ENCODE peak calls at places on chromosome 4, in nine cellular contexts. One of them, this sample, is unnamed.

GRCh38 chr4:38601244-38601915 is 62.6 kb upstream of the KLF3 start:
- DNase-seq in GM12864: no peak
- DNase-seq in PC-9: peak
- DNase-seq in AG09309: no peak
- DNase-seq in GM20000: no peak
- DNase-seq in H9: no peak
- DNase-seq in body of pancreas: no peak
- DNase-seq in tibial artery: peak
- DNase-seq in uterus: no peak
- DNase-seq in this sample: no peak

GRCh38 chr4:3531306-3531886 is 826 bp downstream of the LRPAP1 start:
- DNase-seq in uterus: no peak
- DNase-seq in body of pancreas: no peak
- DNase-seq in PC-9: no peak
- DNase-seq in GM20000: no peak
- DNase-seq in H9: peak
- DNase-seq in AG09309: no peak
- DNase-seq in tibial artery: no peak
- DNase-seq in GM12864: no peak
- DNase-seq in this sample: no peak

GRCh38 chr4:138815811-138816210 is 199.8 kb upstream of the NOCT start:
- DNase-seq in body of pancreas: no peak
- DNase-seq in AG09309: no peak
- DNase-seq in PC-9: no peak
- DNase-seq in H9: no peak
- DNase-seq in GM12864: no peak
- DNase-seq in uterus: no peak
- DNase-seq in GM20000: no peak
- DNase-seq in tibial artery: no peak
- DNase-seq in this sample: no peak

GRCh38 chr4:76208005-76208765 is 5.4 kb downstream of the SCARB2 start:
- DNase-seq in GM12864: no peak
- DNase-seq in uterus: peak
- DNase-seq in tibial artery: peak
- DNase-seq in H9: no peak
- DNase-seq in GM20000: no peak
- DNase-seq in body of pancreas: peak
- DNase-seq in PC-9: peak
- DNase-seq in AG09309: peak
- DNase-seq in this sample: no peak

GRCh38 chr4:176671532-176671931 is 121.2 kb downstream of the VEGFC start:
- DNase-seq in uterus: peak
- DNase-seq in GM20000: no peak
- DNase-seq in PC-9: no peak
- DNase-seq in H9: no peak
- DNase-seq in AG09309: no peak
- DNase-seq in body of pancreas: no peak
- DNase-seq in GM12864: no peak
- DNase-seq in tibial artery: no peak
- DNase-seq in this sample: no peak

GRCh38 chr4:148962539-148963290 is 520.5 kb upstream of the NR3C2 start:
- DNase-seq in GM12864: no peak
- DNase-seq in GM20000: no peak
- DNase-seq in H9: no peak
- DNase-seq in body of pancreas: no peak
- DNase-seq in AG09309: no peak
- DNase-seq in tibial artery: no peak
- DNase-seq in PC-9: no peak
- DNase-seq in uterus: no peak
- DNase-seq in this sample: no peak

GRCh38 chr4:94545296-94545695 is 93.6 kb downstream of the PDLIM5 start:
- DNase-seq in tibial artery: no peak
- DNase-seq in PC-9: no peak
- DNase-seq in GM12864: no peak
- DNase-seq in GM20000: no peak
- DNase-seq in AG09309: no peak
- DNase-seq in uterus: no peak
- DNase-seq in body of pancreas: no peak
- DNase-seq in H9: no peak
- DNase-seq in this sample: no peak

GRCh38 chr4:154208424-154208823 is 283.2 kb downstream of the DCHS2 start:
- DNase-seq in body of pancreas: no peak
- DNase-seq in GM20000: no peak
- DNase-seq in uterus: no peak
- DNase-seq in GM12864: no peak
- DNase-seq in H9: peak
- DNase-seq in PC-9: no peak
- DNase-seq in AG09309: no peak
- DNase-seq in tibial artery: no peak
- DNase-seq in this sample: no peak

GRCh38 chr4:34181311-34181808 is 2063.0 kb downstream of the ARAP2 start:
- DNase-seq in PC-9: peak
- DNase-seq in uterus: no peak
- DNase-seq in GM12864: no peak
- DNase-seq in body of pancreas: no peak
- DNase-seq in AG09309: peak
- DNase-seq in tibial artery: no peak
- DNase-seq in GM20000: no peak
- DNase-seq in H9: no peak
- DNase-seq in this sample: no peak

GRCh38 chr4:5890063-5890727 is 2.7 kb downstream of the CRMP1 start:
- DNase-seq in H9: peak
- DNase-seq in GM12864: no peak
- DNase-seq in body of pancreas: no peak
- DNase-seq in tibial artery: no peak
- DNase-seq in GM20000: peak
- DNase-seq in PC-9: no peak
- DNase-seq in AG09309: no peak
- DNase-seq in uterus: no peak
- DNase-seq in this sample: no peak

DNA sequence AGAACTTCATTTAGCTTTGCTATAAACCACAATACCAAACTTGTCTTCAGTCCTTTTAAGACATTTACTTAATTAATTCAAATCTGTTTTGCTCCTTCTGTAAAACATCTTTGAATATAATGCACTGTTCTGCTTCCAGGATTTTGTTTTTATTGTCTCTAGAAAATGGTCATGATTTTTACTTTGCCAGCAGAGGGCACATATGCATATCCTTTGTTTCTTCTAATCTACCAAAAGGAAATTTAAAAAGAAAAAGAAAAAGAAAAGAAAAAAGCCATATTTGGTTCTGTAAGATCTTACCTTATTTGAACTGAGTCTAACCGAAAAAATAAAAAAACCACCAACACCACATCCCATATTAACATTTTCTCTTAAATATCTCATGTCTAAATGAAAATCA is 101.9 kb upstream of the CCSER1 start:
- DNase-seq in uterus: no peak
- DNase-seq in tibial artery: no peak
- DNase-seq in H9: no peak
- DNase-seq in body of pancreas: no peak
- DNase-seq in PC-9: no peak
- DNase-seq in GM12864: no peak
- DNase-seq in AG09309: no peak
- DNase-seq in GM20000: peak
- DNase-seq in this sample: no peak
- TF ChIP-seq CTCF in uterus: no peak
- TF ChIP-seq CTCF in tibial artery: no peak
- TF ChIP-seq CTCF in H9: peak
- TF ChIP-seq CTCF in body of pancreas: peak
- TF ChIP-seq CTCF in PC-9: peak
- TF ChIP-seq CTCF in GM12864: peak
- TF ChIP-seq CTCF in AG09309: no peak
- TF ChIP-seq CTCF in GM20000: no peak
- TF ChIP-seq CTCF in this sample: peak

DNA sequence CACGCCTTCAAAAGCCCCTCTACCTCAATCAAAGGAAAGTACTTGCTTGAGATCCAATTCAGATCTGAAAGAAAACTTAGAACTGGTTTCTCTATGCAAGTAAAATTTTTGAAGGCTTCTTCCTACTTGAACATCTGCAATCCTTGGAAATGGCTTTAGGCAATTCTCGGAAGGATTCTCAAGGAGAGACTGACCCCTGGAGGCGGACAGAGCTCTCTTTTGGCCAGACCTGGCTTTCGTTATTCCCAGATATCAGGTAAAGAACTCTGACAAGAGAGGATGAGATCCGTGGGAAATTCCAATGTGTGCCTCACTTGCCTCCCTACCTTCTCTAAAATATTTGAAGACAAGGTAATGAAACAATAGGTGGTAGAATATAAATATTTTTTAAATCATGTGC is 670.3 kb upstream of the FAM241A start:
- DNase-seq in tibial artery: no peak
- DNase-seq in uterus: no peak
- DNase-seq in body of pancreas: no peak
- DNase-seq in H9: peak
- DNase-seq in GM20000: no peak
- DNase-seq in GM12864: no peak
- DNase-seq in AG09309: peak
- DNase-seq in PC-9: peak
- DNase-seq in this sample: no peak
- TF ChIP-seq CTCF in tibial artery: peak
- TF ChIP-seq CTCF in uterus: no peak
- TF ChIP-seq CTCF in body of pancreas: no peak
- TF ChIP-seq CTCF in H9: peak
- TF ChIP-seq CTCF in GM20000: no peak
- TF ChIP-seq CTCF in GM12864: no peak
- TF ChIP-seq CTCF in AG09309: peak
- TF ChIP-seq CTCF in PC-9: peak
- TF ChIP-seq CTCF in this sample: peak

GRCh38 chr4:1855334-1856070 is 454 bp downstream of the LETM1 start:
- DNase-seq in body of pancreas: peak
- DNase-seq in GM20000: peak
- DNase-seq in uterus: no peak
- DNase-seq in tibial artery: no peak
- DNase-seq in AG09309: no peak
- DNase-seq in H9: no peak
- DNase-seq in GM12864: no peak
- DNase-seq in PC-9: no peak
- DNase-seq in this sample: peak

GRCh38 chr4:1857931-1858330 is 2.0 kb upstream of the LETM1 start:
- DNase-seq in uterus: no peak
- DNase-seq in GM12864: no peak
- DNase-seq in GM20000: no peak
- DNase-seq in AG09309: no peak
- DNase-seq in body of pancreas: no peak
- DNase-seq in PC-9: no peak
- DNase-seq in tibial artery: no peak
- DNase-seq in H9: no peak
- DNase-seq in this sample: no peak

GRCh38 chr4:1856920-1857699 is 1.2 kb upstream of the LETM1 start:
- DNase-seq in tibial artery: no peak
- DNase-seq in GM12864: no peak
- DNase-seq in body of pancreas: peak
- DNase-seq in GM20000: no peak
- DNase-seq in PC-9: no peak
- DNase-seq in AG09309: no peak
- DNase-seq in uterus: no peak
- DNase-seq in H9: no peak
- DNase-seq in this sample: peak

GRCh38 chr4:1854752-1855151 is 1.2 kb downstream of the LETM1 start:
- DNase-seq in body of pancreas: no peak
- DNase-seq in H9: no peak
- DNase-seq in AG09309: no peak
- DNase-seq in GM20000: no peak
- DNase-seq in tibial artery: no peak
- DNase-seq in PC-9: no peak
- DNase-seq in GM12864: no peak
- DNase-seq in uterus: no peak
- DNase-seq in this sample: no peak

DNA sequence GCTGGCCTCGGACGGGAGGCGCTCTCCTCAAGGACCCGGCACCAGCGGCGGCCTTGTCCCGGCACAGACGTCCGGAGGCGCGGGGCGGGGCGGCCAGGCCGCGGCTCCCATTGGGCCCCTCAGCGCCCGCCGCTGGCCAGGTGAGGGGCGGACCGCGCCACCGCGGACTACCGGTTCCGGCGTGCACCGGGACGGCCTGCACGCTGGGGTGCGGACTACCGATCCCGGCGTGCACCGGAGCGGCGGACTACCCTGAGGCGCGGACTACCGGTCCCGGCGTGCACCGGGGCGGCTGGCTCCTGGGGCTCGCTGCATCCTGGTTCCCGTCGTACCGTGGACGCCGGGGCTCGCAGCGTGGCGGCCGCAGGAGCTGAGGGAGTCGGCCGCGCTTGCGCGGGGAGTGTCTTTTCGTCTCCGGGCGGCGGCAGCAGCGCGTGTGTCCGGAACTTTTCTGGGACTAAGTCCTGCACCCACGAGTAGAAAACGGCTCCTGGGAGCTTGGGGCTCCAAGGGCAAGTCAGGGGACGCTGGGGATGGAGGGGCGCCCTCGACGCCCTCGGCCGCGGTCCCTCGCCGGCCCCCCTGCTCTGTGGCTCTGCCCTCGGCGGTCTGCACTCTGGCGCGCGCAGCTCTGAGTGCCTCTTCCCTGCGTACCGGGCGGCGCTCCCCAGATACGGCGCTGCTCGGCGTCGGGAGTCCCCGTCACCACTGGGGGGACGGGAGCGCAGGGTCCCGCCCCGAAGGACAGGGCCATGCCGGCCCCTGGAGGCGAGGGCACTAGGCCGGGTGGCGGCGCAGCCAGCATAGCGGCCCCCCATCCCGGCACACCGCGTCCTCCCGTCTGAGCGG is at the start of gene LETM1:
- DNase-seq in PC-9: peak
- DNase-seq in GM20000: peak
- DNase-seq in tibial artery: peak
- DNase-seq in H9: peak
- DNase-seq in GM12864: peak
- DNase-seq in uterus: peak
- DNase-seq in body of pancreas: peak
- DNase-seq in AG09309: peak
- DNase-seq in this sample: peak
- TF ChIP-seq CTCF in PC-9: no peak
- TF ChIP-seq CTCF in GM20000: no peak
- TF ChIP-seq CTCF in tibial artery: no peak
- TF ChIP-seq CTCF in H9: no peak
- TF ChIP-seq CTCF in GM12864: peak
- TF ChIP-seq CTCF in uterus: no peak
- TF ChIP-seq CTCF in body of pancreas: peak
- TF ChIP-seq CTCF in AG09309: no peak
- TF ChIP-seq CTCF in this sample: no peak

DNA sequence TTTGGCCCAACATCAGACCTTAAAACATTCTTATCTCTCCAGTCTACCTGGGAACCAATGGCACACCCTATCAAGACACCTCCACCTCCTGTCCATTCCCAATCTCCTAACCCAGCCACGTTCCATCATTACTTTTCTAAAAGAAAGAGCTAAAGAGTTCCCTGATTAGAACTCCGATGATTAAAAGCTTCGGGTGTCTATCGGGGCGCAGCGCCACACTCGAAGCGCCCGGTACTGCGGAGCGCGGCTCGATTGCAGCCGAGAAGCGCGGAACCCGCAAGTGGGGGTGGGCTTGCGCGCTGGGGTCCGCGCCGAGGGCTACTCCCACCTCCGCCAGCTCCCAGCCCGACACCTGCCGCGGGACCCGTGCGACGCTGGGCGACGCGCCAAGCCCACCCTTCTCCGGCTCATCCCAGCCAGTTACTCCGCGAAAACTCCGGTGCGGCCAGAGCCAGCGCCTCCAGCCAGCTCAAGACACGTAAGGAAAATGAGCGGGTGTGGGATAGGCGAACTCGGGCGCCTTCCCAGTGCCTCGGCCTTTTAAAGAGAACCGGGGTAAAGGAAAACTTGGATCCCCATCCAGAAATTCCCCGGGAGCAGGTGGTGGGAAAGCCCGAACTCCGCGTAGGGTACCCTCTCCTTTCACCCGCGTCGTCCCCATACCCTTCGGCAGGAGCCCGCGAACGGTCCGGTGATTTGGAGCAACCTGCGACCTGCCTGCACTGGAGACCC is 601 bp downstream of the NPY1R start:
- DNase-seq in GM12864: no peak
- DNase-seq in H9: peak
- DNase-seq in AG09309: no peak
- DNase-seq in tibial artery: no peak
- DNase-seq in GM20000: peak
- DNase-seq in body of pancreas: peak
- DNase-seq in PC-9: no peak
- DNase-seq in uterus: no peak
- DNase-seq in this sample: no peak
- TF ChIP-seq CTCF in GM12864: no peak
- TF ChIP-seq CTCF in H9: peak
- TF ChIP-seq CTCF in AG09309: no peak
- TF ChIP-seq CTCF in tibial artery: peak
- TF ChIP-seq CTCF in GM20000: no peak
- TF ChIP-seq CTCF in body of pancreas: peak
- TF ChIP-seq CTCF in PC-9: no peak
- TF ChIP-seq CTCF in uterus: no peak
- TF ChIP-seq CTCF in this sample: no peak

This sample was measured in mesothelial cell of epicardium.